ENCODE peak calls at places on chromosome 1, in six cellular contexts. P is left ventricle myocardium inferior; K is stimulated activated CD8-positive, alpha-beta memory T cell treated with anti-CD3 and anti-CD28 coated beads, Interleukin-15, amount 100 ng/mL, for 4 hours; J is retina; B is transverse colon; M is Calu3. V is an unnamed sample.

GRCh38 chr1:73626326-73626725 is 571.6 kb downstream of the LRRIQ3 start:
- DNase-seq in J (no peak), B (no peak), K (no peak), M (no peak), P (no peak), V (no peak)

GRCh38 chr1:20588634-20589225 is at the start of gene CDA:
- DNase-seq in J (no peak), K (no peak), P (peak), B (peak), M (peak), V (peak)

GRCh38 chr1:17020502-17020901 is 8.8 kb upstream of the ATP13A2 start:
- DNase-seq in M (no peak), J (no peak), B (no peak), P (no peak), K (no peak), V (no peak)

GRCh38 chr1:39394598-39394997 is 96.8 kb upstream of the BMP8A start:
- DNase-seq in B (no peak), P (no peak), M (peak), J (no peak), K (peak), V (no peak)

GRCh38 chr1:233477359-233477758 is 136.5 kb upstream of the KCNK1 start:
- DNase-seq in B (no peak), M (no peak), P (no peak), J (no peak), K (no peak), V (no peak)

GRCh38 chr1:245062906-245063305 is 91.9 kb upstream of the KIF26B start:
- DNase-seq in P (no peak), B (no peak), M (no peak), J (no peak), K (no peak), V (no peak)

GRCh38 chr1:90922202-90922601 is 99.6 kb downstream of the ZNF644 start:
- DNase-seq in K (no peak), P (no peak), B (no peak), J (no peak), M (no peak), V (no peak)

GRCh38 chr1:18951818-18952391 is 4.6 kb downstream of the IFFO2 start:
- DNase-seq in B (peak), J (no peak), P (no peak), M (no peak), K (peak), V (peak)

GRCh38 chr1:227192163-227192562 is 126.1 kb downstream of the CDC42BPA start:
- DNase-seq in M (no peak), K (no peak), P (peak), J (no peak), B (peak), V (peak)